ENCODE peak calls at places on chromosomes 1 and 21, in five cellular contexts. One of them, this sample, is unnamed.

GRCh38 chr1:54199151-54199764 is 572 bp downstream of the CYB5RL start:
- DNase-seq in naive thymus-derived CD4-positive, alpha-beta T cell: no peak
- DNase-seq in cardiac fibroblast: no peak
- DNase-seq in suprapubic skin: no peak
- DNase-seq in right cardiac atrium: no peak
- DNase-seq in this sample: no peak

GRCh38 chr1:161962094-161962887 is 61.4 kb downstream of the OLFML2B start:
- DNase-seq in naive thymus-derived CD4-positive, alpha-beta T cell: no peak
- DNase-seq in cardiac fibroblast: peak; percentile 82
- DNase-seq in suprapubic skin: no peak
- DNase-seq in right cardiac atrium: no peak
- DNase-seq in this sample: peak; percentile 79

GRCh38 chr1:236502579-236502971 is 21.2 kb upstream of the LGALS8 start:
- DNase-seq in naive thymus-derived CD4-positive, alpha-beta T cell: no peak
- DNase-seq in cardiac fibroblast: peak; percentile 68
- DNase-seq in suprapubic skin: no peak
- DNase-seq in right cardiac atrium: no peak
- DNase-seq in this sample: no peak

GRCh38 chr1:53577141-53578100 is 118.2 kb downstream of the DMRTB1 start:
- DNase-seq in naive thymus-derived CD4-positive, alpha-beta T cell: no peak
- DNase-seq in cardiac fibroblast: no peak
- DNase-seq in suprapubic skin: peak; percentile 68
- DNase-seq in right cardiac atrium: peak; percentile 7
- DNase-seq in this sample: no peak

GRCh38 chr1:52002038-52002917 is 11.8 kb upstream of the RAB3B start:
- DNase-seq in naive thymus-derived CD4-positive, alpha-beta T cell: peak; percentile 72
- DNase-seq in cardiac fibroblast: peak; percentile 94
- DNase-seq in suprapubic skin: no peak
- DNase-seq in right cardiac atrium: no peak
- DNase-seq in this sample: peak; percentile 66

GRCh38 chr21:40950970-40951369 is 104.0 kb upstream of the DSCAM start:
- DNase-seq in naive thymus-derived CD4-positive, alpha-beta T cell: no peak
- DNase-seq in cardiac fibroblast: no peak
- DNase-seq in suprapubic skin: no peak
- DNase-seq in right cardiac atrium: no peak
- DNase-seq in this sample: no peak

GRCh38 chr1:68046885-68047658 is 3.4 kb downstream of the DIRAS3 start:
- DNase-seq in naive thymus-derived CD4-positive, alpha-beta T cell: no peak
- DNase-seq in cardiac fibroblast: no peak
- DNase-seq in suprapubic skin: no peak
- DNase-seq in right cardiac atrium: peak; percentile 46
- DNase-seq in this sample: no peak

GRCh38 chr1:244048566-244049141 is 2.4 kb upstream of the ZBTB18 start:
- DNase-seq in naive thymus-derived CD4-positive, alpha-beta T cell: no peak
- DNase-seq in cardiac fibroblast: no peak
- DNase-seq in suprapubic skin: no peak
- DNase-seq in right cardiac atrium: no peak
- DNase-seq in this sample: no peak

GRCh38 chr1:17190526-17190995 is 14.4 kb upstream of the PADI1 start:
- DNase-seq in naive thymus-derived CD4-positive, alpha-beta T cell: no peak
- DNase-seq in cardiac fibroblast: no peak
- DNase-seq in suprapubic skin: peak; percentile 37
- DNase-seq in right cardiac atrium: no peak
- DNase-seq in this sample: no peak

GRCh38 chr1:9882296-9882944 is 27.6 kb downstream of the CTNNBIP1 start:
- DNase-seq in naive thymus-derived CD4-positive, alpha-beta T cell: no peak
- DNase-seq in cardiac fibroblast: no peak
- DNase-seq in suprapubic skin: no peak
- DNase-seq in right cardiac atrium: no peak
- DNase-seq in this sample: no peak

GRCh38 chr1:213979751-213980605 is 7.8 kb upstream of the PROX1 start:
- DNase-seq in naive thymus-derived CD4-positive, alpha-beta T cell: no peak
- DNase-seq in cardiac fibroblast: no peak
- DNase-seq in suprapubic skin: no peak
- DNase-seq in right cardiac atrium: peak; percentile 46
- DNase-seq in this sample: no peak

GRCh38 chr1:180935326-180936109 is 22.8 kb downstream of the KIAA1614 start:
- DNase-seq in naive thymus-derived CD4-positive, alpha-beta T cell: no peak
- DNase-seq in cardiac fibroblast: no peak
- DNase-seq in suprapubic skin: no peak
- DNase-seq in right cardiac atrium: peak; percentile 40
- DNase-seq in this sample: no peak

GRCh38 chr1:121483961-121484424 is 299.2 kb downstream of the SRGAP2C start:
- DNase-seq in naive thymus-derived CD4-positive, alpha-beta T cell: no peak
- DNase-seq in cardiac fibroblast: peak; percentile 79
- DNase-seq in suprapubic skin: no peak
- DNase-seq in right cardiac atrium: no peak
- DNase-seq in this sample: peak; percentile 70

GRCh38 chr1:52341861-52342260 is 24.1 kb downstream of the CC2D1B start:
- DNase-seq in naive thymus-derived CD4-positive, alpha-beta T cell: no peak
- DNase-seq in cardiac fibroblast: no peak
- DNase-seq in suprapubic skin: no peak
- DNase-seq in right cardiac atrium: no peak
- DNase-seq in this sample: no peak

GRCh38 chr1:221439008-221439733 is 302.7 kb downstream of the DUSP10 start:
- DNase-seq in naive thymus-derived CD4-positive, alpha-beta T cell: no peak
- DNase-seq in cardiac fibroblast: peak; percentile 58
- DNase-seq in suprapubic skin: no peak
- DNase-seq in right cardiac atrium: no peak
- DNase-seq in this sample: peak; percentile 77

GRCh38 chr1:203672354-203672753 is 45.7 kb downstream of the ATP2B4 start:
- DNase-seq in naive thymus-derived CD4-positive, alpha-beta T cell: no peak
- DNase-seq in cardiac fibroblast: peak; percentile 75
- DNase-seq in suprapubic skin: no peak
- DNase-seq in right cardiac atrium: peak; percentile 91
- DNase-seq in this sample: no peak

GRCh38 chr1:202623075-202623474 is 87.2 kb downstream of the SYT2 start:
- DNase-seq in naive thymus-derived CD4-positive, alpha-beta T cell: no peak
- DNase-seq in cardiac fibroblast: peak; percentile 64
- DNase-seq in suprapubic skin: no peak
- DNase-seq in right cardiac atrium: peak; percentile 81
- DNase-seq in this sample: no peak

GRCh38 chr1:67044631-67045270 is 9.2 kb downstream of the SLC35D1 start:
- DNase-seq in naive thymus-derived CD4-positive, alpha-beta T cell: no peak
- DNase-seq in cardiac fibroblast: no peak
- DNase-seq in suprapubic skin: no peak
- DNase-seq in right cardiac atrium: no peak
- DNase-seq in this sample: no peak

GRCh38 chr1:25140073-25140797 is 92.1 kb downstream of the SYF2 start:
- DNase-seq in naive thymus-derived CD4-positive, alpha-beta T cell: no peak
- DNase-seq in cardiac fibroblast: no peak
- DNase-seq in suprapubic skin: no peak
- DNase-seq in right cardiac atrium: no peak
- DNase-seq in this sample: no peak

GRCh38 chr1:94418664-94419655 is 771 bp downstream of the ABCD3 start:
- DNase-seq in naive thymus-derived CD4-positive, alpha-beta T cell: no peak
- DNase-seq in cardiac fibroblast: peak; percentile 47
- DNase-seq in suprapubic skin: no peak
- DNase-seq in right cardiac atrium: peak; percentile 86
- DNase-seq in this sample: no peak

GRCh38 chr1:100009458-100009857 is 39.7 kb downstream of the SLC35A3 start:
- DNase-seq in naive thymus-derived CD4-positive, alpha-beta T cell: no peak
- DNase-seq in cardiac fibroblast: no peak
- DNase-seq in suprapubic skin: no peak
- DNase-seq in right cardiac atrium: no peak
- DNase-seq in this sample: peak; percentile 36

DNA sequence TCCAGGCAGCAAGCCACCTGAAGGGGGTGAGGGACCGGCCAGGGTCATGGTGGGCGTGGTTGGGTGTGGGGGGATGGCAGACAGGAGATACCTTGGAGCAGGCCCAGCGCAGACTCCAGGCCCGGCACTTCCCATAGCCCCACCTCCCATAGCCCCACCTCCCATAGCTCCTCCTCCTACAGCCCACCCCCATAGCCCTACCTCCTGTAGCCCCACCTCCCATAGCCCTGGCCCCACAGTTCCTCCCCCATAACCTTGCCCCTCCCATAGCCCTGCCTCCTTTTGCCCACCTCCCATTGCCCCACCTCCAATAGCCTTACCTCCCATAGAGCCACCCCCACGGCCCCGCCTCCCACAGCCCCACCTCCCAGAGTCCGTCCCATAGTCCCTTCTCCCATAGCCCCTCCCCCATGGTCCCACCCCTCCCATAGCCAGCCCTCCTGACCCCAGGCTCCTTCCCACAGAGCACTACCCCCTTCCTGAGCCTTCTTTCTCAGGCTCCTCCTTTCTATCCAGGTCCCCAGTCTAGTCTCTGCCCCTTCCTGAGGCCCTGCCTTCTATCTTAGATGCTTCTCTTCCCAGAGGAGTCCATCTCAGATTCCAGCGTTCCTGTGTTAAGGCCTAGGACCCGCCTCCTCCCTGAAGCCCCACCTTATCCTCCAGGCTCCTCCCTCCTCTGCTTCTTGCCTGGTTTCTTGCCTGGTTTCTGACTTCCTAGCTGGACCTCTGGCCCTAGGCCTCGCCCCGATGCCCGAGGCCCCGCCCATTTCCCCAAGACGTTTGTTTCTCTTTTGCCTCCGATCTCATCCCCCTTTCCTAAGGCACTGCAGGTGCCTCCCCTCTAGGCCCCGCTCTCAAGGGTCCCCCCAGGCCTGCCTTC is 46.8 kb downstream of the PTPRU start:
- DNase-seq in naive thymus-derived CD4-positive, alpha-beta T cell: no peak
- DNase-seq in cardiac fibroblast: peak; percentile 73
- DNase-seq in suprapubic skin: peak; percentile 78
- DNase-seq in right cardiac atrium: peak; percentile 82
- DNase-seq in this sample: no peak
- H3K4me3 ChIP-seq in naive thymus-derived CD4-positive, alpha-beta T cell: no peak overlapping the region
- H3K4me3 ChIP-seq in cardiac fibroblast: no peak overlapping the region
- H3K4me3 ChIP-seq in suprapubic skin: no peak overlapping the region
- H3K4me3 ChIP-seq in right cardiac atrium: no peak overlapping the region
- H3K4me3 ChIP-seq in this sample: no peak overlapping the region

GRCh38 chr1:179814513-179814838 is 63.1 kb downstream of the TOR1AIP2 start:
- DNase-seq in naive thymus-derived CD4-positive, alpha-beta T cell: no peak
- DNase-seq in cardiac fibroblast: no peak
- DNase-seq in suprapubic skin: no peak
- DNase-seq in right cardiac atrium: peak; percentile 81
- DNase-seq in this sample: no peak

GRCh38 chr1:179816196-179816960 is 61.2 kb downstream of the TOR1AIP2 start:
- DNase-seq in naive thymus-derived CD4-positive, alpha-beta T cell: no peak
- DNase-seq in cardiac fibroblast: peak; percentile 53
- DNase-seq in suprapubic skin: no peak
- DNase-seq in right cardiac atrium: peak; percentile 88
- DNase-seq in this sample: peak; percentile 18

GRCh38 chr1:179817056-179817455 is 60.5 kb downstream of the TOR1AIP2 start:
- DNase-seq in naive thymus-derived CD4-positive, alpha-beta T cell: no peak
- DNase-seq in cardiac fibroblast: no peak
- DNase-seq in suprapubic skin: no peak
- DNase-seq in right cardiac atrium: no peak
- DNase-seq in this sample: no peak

GRCh38 chr1:179813626-179814351 is 63.8 kb downstream of the TOR1AIP2 start:
- DNase-seq in naive thymus-derived CD4-positive, alpha-beta T cell: no peak
- DNase-seq in cardiac fibroblast: no peak
- DNase-seq in suprapubic skin: no peak
- DNase-seq in right cardiac atrium: no peak
- DNase-seq in this sample: no peak

DNA sequence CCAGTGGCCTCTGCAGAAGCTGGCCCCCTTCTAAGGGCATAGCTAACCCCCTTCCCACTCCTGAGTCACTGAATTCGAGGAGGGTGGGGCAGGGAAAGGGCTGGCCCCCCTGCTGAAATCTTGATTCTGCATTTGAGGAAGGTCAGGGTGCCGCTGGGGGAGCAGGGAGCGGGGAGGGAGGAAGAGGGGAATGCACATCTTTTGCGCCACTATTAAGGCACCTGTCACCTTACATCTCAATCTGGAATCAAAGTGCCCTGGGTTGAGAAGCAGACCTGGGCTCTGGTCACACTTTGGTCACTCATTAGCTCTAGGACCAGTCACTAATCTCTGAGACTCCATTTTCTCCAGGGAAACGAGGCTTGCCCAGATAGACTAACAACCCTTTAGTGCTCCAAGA is 62.0 kb downstream of the TOR1AIP2 start:
- DNase-seq in naive thymus-derived CD4-positive, alpha-beta T cell: no peak
- DNase-seq in cardiac fibroblast: no peak
- DNase-seq in suprapubic skin: no peak
- DNase-seq in right cardiac atrium: no peak
- DNase-seq in this sample: no peak
- H3K4me3 ChIP-seq in naive thymus-derived CD4-positive, alpha-beta T cell: peak overlapping the region; percentile 77
- H3K4me3 ChIP-seq in cardiac fibroblast: no peak overlapping the region
- H3K4me3 ChIP-seq in suprapubic skin: peak overlapping the region; percentile 52
- H3K4me3 ChIP-seq in right cardiac atrium: no peak overlapping the region
- H3K4me3 ChIP-seq in this sample: peak overlapping the region; percentile 68

DNA sequence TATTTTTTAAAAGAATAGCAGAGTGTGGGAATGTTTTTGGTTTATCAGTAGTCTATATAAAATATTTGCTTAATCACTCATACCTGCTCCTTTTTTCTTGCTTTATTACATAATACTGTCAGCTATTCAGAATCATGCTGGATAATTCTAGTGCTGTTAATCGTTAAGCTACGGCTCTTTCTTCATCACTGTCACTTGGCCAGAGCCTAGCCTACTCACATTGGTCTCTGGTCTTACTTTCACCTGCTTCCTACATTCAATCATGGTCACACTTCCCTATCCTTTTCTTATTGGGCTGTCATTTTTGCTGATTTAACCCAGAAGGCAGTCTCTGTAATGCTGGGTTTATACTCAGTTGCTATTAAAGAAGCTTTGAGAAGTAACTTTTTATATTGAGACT is 2.5 kb downstream of the KLHL20 start:
- DNase-seq in naive thymus-derived CD4-positive, alpha-beta T cell: no peak
- DNase-seq in cardiac fibroblast: no peak
- DNase-seq in suprapubic skin: no peak
- DNase-seq in right cardiac atrium: no peak
- DNase-seq in this sample: no peak
- H3K4me3 ChIP-seq in naive thymus-derived CD4-positive, alpha-beta T cell: no peak overlapping the region
- H3K4me3 ChIP-seq in cardiac fibroblast: no peak overlapping the region
- H3K4me3 ChIP-seq in suprapubic skin: no peak overlapping the region
- H3K4me3 ChIP-seq in right cardiac atrium: no peak overlapping the region
- H3K4me3 ChIP-seq in this sample: no peak overlapping the region

GRCh38 chr1:173300249-173301044 is 93.3 kb upstream of the TNFSF4 start:
- DNase-seq in naive thymus-derived CD4-positive, alpha-beta T cell: no peak
- DNase-seq in cardiac fibroblast: no peak
- DNase-seq in suprapubic skin: no peak
- DNase-seq in right cardiac atrium: no peak
- DNase-seq in this sample: no peak

GRCh38 chr1:173301507-173301906 is 94.4 kb upstream of the TNFSF4 start:
- DNase-seq in naive thymus-derived CD4-positive, alpha-beta T cell: no peak
- DNase-seq in cardiac fibroblast: no peak
- DNase-seq in suprapubic skin: no peak
- DNase-seq in right cardiac atrium: no peak
- DNase-seq in this sample: no peak

GRCh38 chr1:173303984-173304383 is 96.9 kb upstream of the TNFSF4 start:
- DNase-seq in naive thymus-derived CD4-positive, alpha-beta T cell: no peak
- DNase-seq in cardiac fibroblast: no peak
- DNase-seq in suprapubic skin: no peak
- DNase-seq in right cardiac atrium: no peak
- DNase-seq in this sample: no peak

GRCh38 chr1:173302890-173303829 is 96.0 kb upstream of the TNFSF4 start:
- DNase-seq in naive thymus-derived CD4-positive, alpha-beta T cell: no peak
- DNase-seq in cardiac fibroblast: peak; percentile 26
- DNase-seq in suprapubic skin: no peak
- DNase-seq in right cardiac atrium: no peak
- DNase-seq in this sample: no peak

DNA sequence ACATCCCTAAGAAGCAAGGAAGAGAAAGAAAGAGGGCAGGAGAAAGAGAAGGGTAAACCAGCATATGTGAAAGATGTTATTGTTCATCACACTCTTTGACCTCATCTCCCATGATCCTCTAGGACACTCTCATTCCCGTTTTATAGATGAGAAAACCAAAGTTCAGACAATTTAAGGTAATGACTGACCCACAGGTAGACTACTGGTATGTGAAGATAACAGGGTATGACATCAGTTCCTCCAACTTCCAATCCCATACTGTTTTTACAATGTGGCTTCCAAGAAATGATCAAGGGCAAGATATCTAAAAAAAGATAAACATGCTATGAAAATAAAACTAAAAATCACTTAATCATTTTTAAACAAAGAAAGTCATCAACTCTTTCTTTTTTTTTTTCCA is 95.2 kb upstream of the TNFSF4 start:
- DNase-seq in naive thymus-derived CD4-positive, alpha-beta T cell: no peak
- DNase-seq in cardiac fibroblast: no peak
- DNase-seq in suprapubic skin: no peak
- DNase-seq in right cardiac atrium: no peak
- DNase-seq in this sample: no peak
- H3K4me3 ChIP-seq in naive thymus-derived CD4-positive, alpha-beta T cell: no peak overlapping the region
- H3K4me3 ChIP-seq in cardiac fibroblast: no peak overlapping the region
- H3K4me3 ChIP-seq in suprapubic skin: no peak overlapping the region
- H3K4me3 ChIP-seq in right cardiac atrium: no peak overlapping the region
- H3K4me3 ChIP-seq in this sample: no peak overlapping the region

This sample was measured in epithelial cell of proximal tubule.